ENCODE peak calls at places on chromosomes 16 and 17, in four cellular contexts. X is dorsolateral prefrontal cortex; V is activated effector memory CD4-positive, alpha-beta T cell treated with Interleukin-2 at 50 U/mL for 16 hours; F is pulmonary artery endothelial cell. K is an unnamed sample.

GRCh38 chr17:3828151-3828851 is 17.7 kb downstream of the NCBP3 start:
- DNase-seq in V (no peak), F (no peak), X (no peak), K (no peak)

GRCh38 chr16:68707341-68708152 is 29.5 kb upstream of the CDH1 start:
- DNase-seq in V (no peak), X (no peak), F (no peak), K (no peak)

GRCh38 chr16:2829501-2830354 is at the start of gene ZG16B:
- DNase-seq in F (no peak), V (no peak), X (no peak), K (no peak)

GRCh38 chr17:77440571-77440981 is 299.8 kb downstream of the SEC14L1 start:
- DNase-seq in X (peak; percentile 64), V (no peak), F (no peak), K (no peak)

GRCh38 chr17:9472541-9472940 is 103.1 kb downstream of the STX8 start:
- DNase-seq in X (no peak), V (no peak), F (no peak), K (no peak)

GRCh38 chr17:69485901-69486643 is 71.6 kb downstream of the MAP2K6 start:
- DNase-seq in X (no peak), F (no peak), V (no peak), K (no peak)

GRCh38 chr17:52147872-52148271 is 10.6 kb downstream of the CA10 start:
- DNase-seq in F (no peak), X (no peak), V (no peak), K (no peak)

GRCh38 chr17:82611140-82612058 is 36.8 kb downstream of the WDR45B start:
- DNase-seq in X (no peak), V (no peak), F (no peak), K (no peak)

GRCh38 chr17:45702666-45703266 is 81.4 kb upstream of the CRHR1 start:
- DNase-seq in V (no peak), F (no peak), X (no peak), K (no peak)

GRCh38 chr16:29158031-29158430 is 173.2 kb downstream of the LAT start:
- DNase-seq in F (no peak), V (no peak), X (no peak), K (no peak)

GRCh38 chr16:70738083-70738977 is 52.5 kb upstream of the MTSS2 start:
- DNase-seq in X (no peak), F (no peak), V (no peak), K (no peak)

GRCh38 chr16:88382491-88383400 is at the start of gene ZNF469:
- DNase-seq in X (no peak), F (no peak), V (no peak), K (peak; percentile 29)

GRCh38 chr17:27855454-27855853 is 37.7 kb downstream of the LYRM9 start:
- DNase-seq in X (no peak), F (no peak), V (no peak), K (no peak)

GRCh38 chr17:77311371-77311981 is 170.7 kb downstream of the SEC14L1 start:
- DNase-seq in V (no peak), F (no peak), X (no peak), K (no peak)

GRCh38 chr17:74089869-74090464 is 113.5 kb upstream of the RPL38 start:
- DNase-seq in F (no peak), X (peak; percentile 54), V (no peak), K (peak; percentile 65)

GRCh38 chr17:76515291-76515949 is 14.2 kb upstream of the RHBDF2 start:
- DNase-seq in F (no peak), X (no peak), V (peak; percentile 82), K (no peak)

GRCh38 chr16:51431517-51432241 is 280.6 kb upstream of the SALL1 start:
- DNase-seq in V (no peak), X (no peak), F (no peak), K (peak; percentile 67)

GRCh38 chr17:35189291-35189690 is 4.9 kb downstream of the SLC35G3 start:
- DNase-seq in V (no peak), X (no peak), F (no peak), K (no peak)

GRCh38 chr17:81335388-81336157 is 40.5 kb upstream of the SLC38A10 start:
- DNase-seq in V (no peak), X (no peak), F (no peak), K (no peak)

GRCh38 chr16:52123842-52124241 is 423.1 kb downstream of the TOX3 start:
- DNase-seq in V (no peak), X (no peak), F (no peak), K (no peak)

GRCh38 chr17:76544123-76544915 is 4.5 kb downstream of the PRCD start:
- DNase-seq in V (no peak), F (no peak), X (peak; percentile 68), K (peak; percentile 74)

GRCh38 chr17:37430051-37430591 is 23.4 kb downstream of the TADA2A start:
- DNase-seq in X (no peak), V (no peak), F (no peak), K (no peak)

GRCh38 chr17:74513987-74514631 is 17.2 kb downstream of the CD300LB start:
- DNase-seq in V (peak; percentile 9), F (no peak), X (no peak), K (no peak)

GRCh38 chr16:31010943-31011342 is 505 bp upstream of the STX1B start:
- DNase-seq in V (no peak), X (no peak), F (no peak), K (no peak)

GRCh38 chr17:81223758-81224122 is 975 bp upstream of the CEP131 start:
- DNase-seq in X (no peak), F (no peak), V (no peak), K (peak; percentile 34)

GRCh38 chr17:35892091-35892637 is 12.0 kb upstream of the CCL5 start:
- DNase-seq in F (no peak), V (no peak), X (no peak), K (no peak)